ENCODE peak calls at places on chromosomes 13 and 19, in ten cellular contexts. E is heart left ventricle, S is Peyer's patch, Q is right lobe of liver, U is IMR-90, B is uterus, T is adrenal gland, M is stomach, V is body of pancreas, P is ovary. H is an unnamed sample. For H3K4me1, the result is how much of the 10 kb centered on the place peaks cover.

GRCh38 chr13:73934215-73934623 is 200.0 kb downstream of the KLF12 start:
- DNase-seq in S (no peak), E (no peak), U (peak), M (no peak), B (no peak), P (no peak), V (no peak), T (no peak), Q (no peak), H (no peak)

GRCh38 chr19:19285723-19286122 is 12.6 kb upstream of the TM6SF2 start:
- DNase-seq in E (no peak), P (no peak), V (no peak), T (no peak), Q (no peak), M (no peak), S (no peak), B (no peak), U (no peak), H (no peak)

GRCh38 chr13:44399045-44399444 is 25.4 kb downstream of the SERP2 start:
- DNase-seq in B (no peak), V (no peak), E (no peak), M (no peak), Q (no peak), S (no peak), P (no peak), T (no peak), U (no peak), H (peak)

GRCh38 chr13:108929532-108929931 is 300.1 kb downstream of the MYO16 start:
- DNase-seq in P (no peak), V (no peak), E (no peak), S (no peak), Q (no peak), M (no peak), T (no peak), B (no peak), U (no peak), H (no peak)

GRCh38 chr19:16160445-16160942 is 12.8 kb downstream of the CIB3 start:
- DNase-seq in U (no peak), B (no peak), V (no peak), T (no peak), Q (no peak), S (no peak), E (no peak), M (no peak), P (no peak), H (no peak)

GRCh38 chr13:75440100-75440499 is 41.9 kb downstream of the TBC1D4 start:
- DNase-seq in U (no peak), M (no peak), B (no peak), E (no peak), V (peak), S (no peak), T (no peak), Q (no peak), P (no peak), H (no peak)

GRCh38 chr13:21707586-21707985 is 36.7 kb downstream of the FGF9 start:
- DNase-seq in V (no peak), E (no peak), T (no peak), B (no peak), S (no peak), M (no peak), Q (no peak), U (no peak), P (no peak), H (no peak)

GRCh38 chr19:4229179-4229931 is at the start of gene EBI3:
- DNase-seq in U (peak), M (no peak), E (peak), T (peak), B (no peak), P (no peak), V (no peak), Q (no peak), S (no peak), H (no peak)

GRCh38 chr13:28022848-28023518 is 34.5 kb upstream of the URAD start:
- DNase-seq in V (peak), S (no peak), Q (no peak), B (no peak), E (no peak), U (peak), T (no peak), P (no peak), M (no peak), H (no peak)

GRCh38 chr13:93172109-93172508 is 54.5 kb upstream of the GPC6 start:
- DNase-seq in T (no peak), E (no peak), B (no peak), U (no peak), P (no peak), Q (no peak), V (no peak), M (no peak), S (no peak), H (no peak)

GRCh38 chr13:59425211-59425721 is 738.5 kb downstream of the DIAPH3 start:
- DNase-seq in P (no peak), U (peak), V (no peak), T (no peak), M (no peak), S (no peak), Q (no peak), B (no peak), E (no peak), H (no peak)

GRCh38 chr13:113122571-113123225 is at the start of gene F10:
- DNase-seq in P (peak), B (peak), U (peak), M (peak), V (peak), E (peak), Q (peak), T (peak), S (peak), H (no peak)

GRCh38 chr19:48896191-48896720 is 2.3 kb downstream of the TULP2 start:
- DNase-seq in M (no peak), P (peak), S (peak), E (peak), Q (no peak), B (peak), V (peak), U (no peak), T (peak), H (peak)

GRCh38 chr13:27043013-27043412 is 128.6 kb downstream of the USP12 start:
- DNase-seq in V (no peak), S (no peak), B (no peak), Q (no peak), P (no peak), E (no peak), U (peak), M (peak), T (peak), H (peak)

GRCh38 chr19:8826371-8826770 is 5.7 kb downstream of the ZNF558 start:
- DNase-seq in E (no peak), S (no peak), T (no peak), U (no peak), B (no peak), M (no peak), Q (no peak), P (no peak), V (no peak), H (no peak)

GRCh38 chr19:13190781-13191540 is 40.8 kb downstream of the IER2 start:
- DNase-seq in B (no peak), T (no peak), P (no peak), Q (peak), M (peak), V (no peak), S (peak), U (no peak), E (no peak), H (no peak)

GRCh38 chr19:29837448-29837961 is 25.7 kb downstream of the CCNE1 start:
- DNase-seq in U (no peak), S (no peak), B (no peak), P (no peak), T (no peak), E (no peak), M (no peak), V (no peak), Q (peak), H (no peak)

GRCh38 chr13:35475131-35475959 is 1.1 kb downstream of the MAB21L1 start:
- DNase-seq in B (no peak), E (peak), M (peak), U (peak), T (peak), S (peak), Q (peak), P (peak), V (no peak), H (peak)

GRCh38 chr13:41614671-41615519 is 157.5 kb downstream of the RGCC start:
- DNase-seq in M (no peak), Q (no peak), P (peak), U (peak), E (no peak), B (peak), V (no peak), S (no peak), T (no peak), H (no peak)

GRCh38 chr19:42207767-42208259 is 9.7 kb downstream of the DEDD2 start:
- DNase-seq in V (no peak), B (no peak), S (no peak), P (no peak), T (no peak), Q (no peak), M (peak), U (peak), E (no peak), H (no peak)

GRCh38 chr19:48249502-48250014 is 6.2 kb downstream of the CARD8 start:
- DNase-seq in S (peak), T (peak), B (peak), V (no peak), P (no peak), U (no peak), Q (peak), E (peak), M (peak), H (peak)

GRCh38 chr13:107202371-107203023 is 634.6 kb upstream of the ARGLU1 start:
- DNase-seq in V (no peak), S (no peak), M (peak), B (peak), U (peak), P (no peak), Q (no peak), T (peak), E (peak), H (no peak)

GRCh38 chr13:46546084-46546786 is 6.7 kb upstream of the LRCH1 start:
- DNase-seq in Q (no peak), B (no peak), T (no peak), U (no peak), M (no peak), V (no peak), S (no peak), E (no peak), P (no peak), H (no peak)

GRCh38 chr19:12733369-12733896 is 1.1 kb downstream of the TRIR start:
- DNase-seq in Q (peak), T (no peak), U (peak), P (no peak), M (no peak), S (no peak), B (no peak), V (no peak), E (no peak), H (no peak)

GRCh38 chr13:61013782-61014181 is 401.9 kb downstream of the PCDH20 start:
- DNase-seq in T (no peak), B (no peak), V (no peak), M (no peak), E (no peak), U (no peak), Q (no peak), P (no peak), S (no peak), H (no peak)

GRCh38 chr19:14114854-14115253 is 2.7 kb downstream of the PRKACA start:
- DNase-seq in U (no peak), E (peak), P (no peak), V (peak), M (peak), B (no peak), Q (peak), T (peak), S (peak), H (peak)

DNA sequence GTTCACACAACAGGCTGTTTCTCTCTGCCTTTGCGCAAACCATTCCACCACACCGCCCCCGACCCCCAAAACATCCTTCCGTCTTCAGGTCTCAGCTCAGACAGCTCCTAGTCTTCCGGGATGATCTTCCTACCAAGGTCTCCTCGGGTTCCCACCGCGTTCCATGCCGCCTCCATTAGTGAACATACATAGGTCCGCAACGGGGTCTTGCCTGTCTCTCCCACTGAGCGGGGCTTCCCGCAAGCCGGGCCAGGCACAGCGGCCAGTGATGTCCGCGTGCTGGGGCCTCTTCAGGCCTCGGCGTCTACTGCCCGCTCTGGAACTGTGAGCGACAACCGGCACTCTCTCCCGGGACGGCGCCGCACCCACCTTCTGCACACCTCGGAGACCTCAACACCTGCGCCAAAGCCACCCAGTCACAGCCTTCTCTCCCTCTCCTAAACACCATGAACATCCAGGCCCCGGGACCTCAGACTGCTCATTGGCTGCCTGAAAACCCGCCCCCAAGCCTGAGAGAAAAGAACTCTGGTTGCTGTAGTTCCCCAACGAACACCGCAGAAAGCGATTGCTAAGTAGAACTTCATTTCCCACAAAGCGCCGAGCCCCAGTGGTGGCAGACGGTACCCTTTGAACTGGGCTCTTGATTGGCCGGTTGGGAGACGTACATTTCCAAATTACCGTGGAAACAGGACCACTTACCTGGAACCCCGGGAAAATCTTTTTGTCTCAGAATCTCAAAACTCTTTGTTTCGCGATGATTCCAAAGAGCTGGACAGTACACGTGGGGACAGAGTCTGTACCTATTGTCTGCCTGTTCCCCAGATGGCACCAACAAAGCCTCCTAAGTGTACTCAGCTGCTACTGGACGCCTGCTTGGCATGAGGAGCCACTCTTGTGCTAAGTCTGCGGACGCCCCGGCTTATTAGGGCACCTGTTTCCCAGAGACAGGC is 9.5 kb downstream of the DYRK1B start:
- DNase-seq in E (peak), Q (peak), M (peak), P (peak), T (peak), U (peak), V (peak), B (peak), S (peak), H (peak)
- TF ChIP-seq POLR2A in E (peak), Q (peak), M (peak), P (no peak), T (peak), U (peak), V (peak), B (peak), S (no peak), H (no peak)

DNA sequence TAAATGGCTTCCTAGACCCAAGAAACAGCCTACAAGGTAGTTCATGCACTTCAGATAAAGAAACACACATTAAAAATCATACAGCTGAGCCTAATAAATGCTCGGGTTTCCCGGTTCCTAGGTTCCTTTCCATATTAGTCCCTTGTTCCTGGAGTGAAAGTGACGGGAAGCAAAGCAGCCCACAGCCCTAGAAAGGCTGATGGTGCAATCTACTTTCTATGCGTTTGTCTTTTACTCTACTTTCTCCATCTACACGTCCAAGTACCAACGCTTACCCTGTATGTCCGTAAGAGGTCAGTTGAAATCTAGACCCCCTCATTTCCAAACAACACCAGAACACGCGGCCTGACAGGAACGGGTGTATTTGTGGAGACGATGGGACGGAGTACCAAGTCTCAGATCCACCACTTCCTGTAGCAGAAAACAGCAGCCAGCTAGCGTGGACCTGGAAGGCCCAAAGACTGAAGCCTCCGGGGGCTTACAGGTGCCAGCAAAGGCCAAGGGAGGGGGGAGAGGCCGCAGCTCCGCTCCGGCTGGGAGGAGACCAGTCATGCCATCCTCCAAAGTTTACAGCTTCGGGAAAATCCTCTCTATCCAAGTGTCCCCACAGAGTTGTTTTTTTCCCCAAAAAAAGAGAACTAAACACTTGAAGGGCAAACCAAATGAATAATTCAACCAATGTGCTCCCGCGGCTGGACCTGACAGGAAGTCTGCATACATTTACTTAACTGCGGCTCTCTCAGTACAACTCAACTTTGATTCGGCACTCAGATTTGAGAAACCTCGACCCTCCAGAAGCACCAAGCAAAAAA is 34.1 kb downstream of the STK24 start:
- DNase-seq in M (no peak), P (no peak), V (no peak), B (no peak), T (no peak), Q (no peak), S (peak), U (no peak), E (no peak), H (peak)
- H3K4me1 ChIP-seq in M (half or more), P (under half), V (under half), B (under half), T (under half), Q (under half), S (under half), U (under half), E (half or more), H (half or more)

GRCh38 chr19:27776020-27776419 is 1436.9 kb downstream of the UQCRFS1 start:
- DNase-seq in T (peak), P (no peak), S (no peak), Q (no peak), B (no peak), E (no peak), V (no peak), M (no peak), U (peak), H (no peak)

GRCh38 chr19:27775395-27775794 is 1437.6 kb downstream of the UQCRFS1 start:
- DNase-seq in M (no peak), Q (no peak), V (no peak), P (no peak), B (no peak), T (no peak), E (no peak), U (no peak), S (no peak), H (no peak)

GRCh38 chr19:27773318-27774094 is 1439.4 kb downstream of the UQCRFS1 start:
- DNase-seq in T (no peak), S (no peak), Q (no peak), B (no peak), E (no peak), V (no peak), M (no peak), P (no peak), U (no peak), H (no peak)

GRCh38 chr19:27774827-27775226 is 1438.1 kb downstream of the UQCRFS1 start:
- DNase-seq in V (no peak), S (no peak), Q (no peak), P (no peak), B (no peak), U (no peak), T (no peak), E (no peak), M (no peak), H (no peak)

GRCh38 chr19:27774337-27774736 is 1438.6 kb downstream of the UQCRFS1 start:
- DNase-seq in V (no peak), U (no peak), Q (no peak), T (no peak), S (no peak), B (no peak), E (no peak), P (no peak), M (no peak), H (no peak)
- TF ChIP-seq CTCF in V (no peak), U (no peak), Q (no peak), T (no peak), S (no peak), B (no peak), E (no peak), P (no peak), M (no peak), H (no peak)

GRCh38 chr13:99308481-99309087 is 1.4 kb upstream of the GPR183 start:
- DNase-seq in V (no peak), E (no peak), S (no peak), P (no peak), Q (no peak), U (peak), B (no peak), T (no peak), M (no peak), H (no peak)
- TF ChIP-seq POLR2A in V (no peak), E (no peak), S (no peak), P (no peak), Q (no peak), U (no peak), B (no peak), T (no peak), M (no peak), H (no peak)